ENCODE peak calls at places on chromosomes 4 and X, in six cellular contexts. L, I, Z, P, N and H are unnamed samples. For H3K4me1, the result is how much of the 10 kb centered on the place peaks cover.

GRCh38 chr4:3706565-3707422 is 59.4 kb upstream of the ADRA2C start:
- DNase-seq in L (no peak), I (no peak), Z (no peak), P (no peak), N (no peak), H (no peak)

GRCh38 chr4:179755322-179755721 is 2313.1 kb upstream of the AGA start:
- DNase-seq in L (no peak), I (no peak), Z (no peak), P (no peak), N (no peak), H (no peak)

GRCh38 chr4:140296871-140297570 is 76.4 kb upstream of the SCOC start:
- DNase-seq in L (peak), I (peak), Z (no peak), P (peak), N (no peak), H (no peak)

GRCh38 chr4:113114884-113115283 is 65.4 kb downstream of the ANK2 start:
- DNase-seq in L (no peak), I (no peak), Z (no peak), P (no peak), N (no peak), H (no peak)

GRCh38 chr4:111066887-111067286 is 444.0 kb upstream of the PITX2 start:
- DNase-seq in L (no peak), I (no peak), Z (no peak), P (peak), N (no peak), H (no peak)

GRCh38 chrX:155056877-155057792 is 13.8 kb downstream of the CMC4 start:
- DNase-seq in L (peak), I (peak), Z (peak), P (peak), N (peak), H (peak)

GRCh38 chr4:13169731-13170130 is 314.4 kb downstream of the RAB28 start:
- DNase-seq in L (no peak), I (no peak), Z (no peak), P (no peak), N (no peak), H (no peak)

GRCh38 chrX:1071351-1071750 is 141.1 kb downstream of the CRLF2 start:
- DNase-seq in L (no peak), I (no peak), Z (no peak), P (no peak), N (no peak), H (no peak)

GRCh38 chr4:172489896-172490295 is 676.7 kb downstream of the GALNTL6 start:
- DNase-seq in L (no peak), I (no peak), Z (no peak), P (no peak), N (no peak), H (no peak)

DNA sequence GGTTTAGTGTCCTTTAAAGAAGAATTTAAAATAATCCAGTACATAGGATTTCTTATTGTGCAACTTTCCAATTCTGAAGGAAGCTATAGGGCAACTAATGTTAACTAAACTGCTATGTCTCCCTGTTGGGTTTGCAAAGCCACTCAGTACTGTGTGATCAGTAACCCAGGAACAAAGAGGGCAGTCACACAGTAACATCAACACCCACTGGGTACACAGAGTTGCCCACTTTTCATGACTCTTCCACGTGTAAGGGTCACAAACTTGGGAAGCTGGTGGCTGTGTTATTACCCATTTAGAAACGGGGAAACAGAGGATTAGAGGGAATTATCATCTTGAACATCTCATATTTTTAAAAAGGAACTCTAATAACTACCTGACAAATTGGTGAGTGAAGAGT is 555.0 kb upstream of the DIPK2B start:
- DNase-seq in L (no peak), I (no peak), Z (no peak), P (no peak), N (no peak), H (no peak)
- H3K4me3 ChIP-seq in L (no peak), I (no peak), Z (no peak), P (no peak), N (no peak), H (no peak)

DNA sequence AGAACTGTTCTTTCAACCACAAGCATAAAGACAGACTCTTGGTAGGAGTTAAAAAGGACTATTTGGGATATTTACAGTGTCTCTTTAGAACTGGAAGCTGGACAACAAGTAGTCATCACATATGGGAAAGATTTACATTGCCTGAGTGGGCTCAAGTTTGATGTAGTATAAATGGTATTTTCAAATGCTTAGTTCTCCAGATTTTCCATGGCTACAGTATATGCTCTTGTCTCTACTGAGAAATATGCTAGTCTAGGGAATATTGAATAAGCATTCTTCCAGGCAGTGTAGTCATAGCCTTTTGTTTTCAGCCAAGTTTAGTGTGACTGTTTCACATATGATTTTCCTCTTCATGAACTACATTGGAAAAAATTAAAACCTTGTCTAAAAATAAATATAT is 315.6 kb downstream of the ARHGAP24 start:
- DNase-seq in L (no peak), I (no peak), Z (no peak), P (no peak), N (no peak), H (no peak)
- H3K4me1 ChIP-seq in L (under half), I (under half), Z (under half), P (under half), N (under half), H (under half)

DNA sequence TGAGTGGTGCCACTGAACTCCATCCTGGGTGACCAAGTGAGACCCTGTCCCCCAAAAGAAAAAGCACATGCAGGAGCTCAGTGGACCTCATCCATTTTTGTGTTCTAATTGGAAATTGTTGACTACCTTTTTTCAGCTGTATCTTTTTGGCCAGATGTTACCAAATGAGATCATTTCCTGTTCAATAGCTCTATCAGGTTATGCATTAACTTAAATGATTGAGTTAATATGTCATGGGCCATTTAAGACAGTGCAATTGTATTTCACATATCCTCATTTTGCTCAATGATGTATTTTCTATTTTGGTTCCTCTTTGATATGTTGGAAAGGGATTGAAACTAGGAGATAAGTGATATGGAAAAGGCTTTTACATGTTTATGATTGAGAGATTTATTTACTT is 26.2 kb upstream of the RHOH start:
- DNase-seq in L (no peak), I (no peak), Z (no peak), P (no peak), N (no peak), H (no peak)
- H3K4me3 ChIP-seq in L (no peak), I (no peak), Z (no peak), P (no peak), N (no peak), H (no peak)

GRCh38 chr4:70711599-70711998 is 10.2 kb upstream of the RUFY3 start:
- DNase-seq in L (no peak), I (no peak), Z (no peak), P (no peak), N (no peak), H (no peak)

GRCh38 chr4:70713453-70714026 is 8.2 kb upstream of the RUFY3 start:
- DNase-seq in L (no peak), I (no peak), Z (no peak), P (no peak), N (no peak), H (no peak)

GRCh38 chr4:70714061-70714468 is 7.7 kb upstream of the RUFY3 start:
- DNase-seq in L (no peak), I (no peak), Z (no peak), P (no peak), N (no peak), H (no peak)

GRCh38 chr4:70712150-70712549 is 9.6 kb upstream of the RUFY3 start:
- DNase-seq in L (no peak), I (no peak), Z (no peak), P (no peak), N (no peak), H (no peak)

DNA sequence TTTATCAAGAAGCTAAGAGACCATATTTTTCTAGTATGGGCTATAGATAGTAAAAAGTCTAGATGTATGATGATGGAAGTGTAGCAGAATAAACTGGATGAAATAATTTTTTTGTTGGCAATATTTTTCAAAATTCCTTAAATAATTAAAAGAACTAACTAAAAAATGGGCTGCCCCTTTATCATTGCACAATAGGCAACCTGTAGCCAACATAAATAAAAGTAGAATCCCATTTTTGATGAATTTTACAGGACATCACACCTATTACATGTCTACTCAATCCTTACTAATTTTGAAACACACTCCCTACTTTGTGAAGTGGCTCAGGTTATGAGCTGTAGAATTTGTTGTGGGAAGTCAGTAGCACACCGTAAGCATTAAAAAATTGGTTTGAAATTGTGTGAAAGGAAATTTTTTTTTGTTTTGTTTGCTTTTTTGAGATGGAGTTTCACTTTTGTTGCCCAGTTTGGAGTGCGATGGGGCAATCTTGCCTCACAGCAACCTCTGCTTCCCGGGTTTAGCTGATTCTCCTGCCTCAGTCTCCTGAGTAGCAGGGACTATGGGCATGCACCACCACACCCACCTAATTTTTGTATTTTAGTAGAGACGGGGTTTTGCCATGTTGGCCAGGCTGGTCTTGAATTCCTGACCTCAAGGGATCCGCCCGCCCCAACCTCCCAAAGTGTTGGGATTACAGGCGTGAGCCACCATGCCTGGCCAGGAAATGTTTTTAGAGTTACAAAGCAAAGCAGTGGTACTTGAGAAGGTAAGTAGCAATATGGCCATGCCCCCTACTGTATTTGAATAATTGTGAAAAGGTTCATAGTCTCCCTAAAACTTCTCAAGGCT is 8.9 kb upstream of the RUFY3 start:
- DNase-seq in L (no peak), I (no peak), Z (no peak), P (no peak), N (no peak), H (no peak)
- H3K4me1 ChIP-seq in L (under half), I (under half), Z (under half), P (under half), N (half or more), H (under half)

GRCh38 chrX:69285881-69286545 is 120.8 kb upstream of the PJA1 start:
- DNase-seq in L (peak), I (peak), Z (peak), P (peak), N (peak), H (peak)
- H3K4me3 ChIP-seq in L (peak), I (peak), Z (no peak), P (no peak), N (no peak), H (peak)

DNA sequence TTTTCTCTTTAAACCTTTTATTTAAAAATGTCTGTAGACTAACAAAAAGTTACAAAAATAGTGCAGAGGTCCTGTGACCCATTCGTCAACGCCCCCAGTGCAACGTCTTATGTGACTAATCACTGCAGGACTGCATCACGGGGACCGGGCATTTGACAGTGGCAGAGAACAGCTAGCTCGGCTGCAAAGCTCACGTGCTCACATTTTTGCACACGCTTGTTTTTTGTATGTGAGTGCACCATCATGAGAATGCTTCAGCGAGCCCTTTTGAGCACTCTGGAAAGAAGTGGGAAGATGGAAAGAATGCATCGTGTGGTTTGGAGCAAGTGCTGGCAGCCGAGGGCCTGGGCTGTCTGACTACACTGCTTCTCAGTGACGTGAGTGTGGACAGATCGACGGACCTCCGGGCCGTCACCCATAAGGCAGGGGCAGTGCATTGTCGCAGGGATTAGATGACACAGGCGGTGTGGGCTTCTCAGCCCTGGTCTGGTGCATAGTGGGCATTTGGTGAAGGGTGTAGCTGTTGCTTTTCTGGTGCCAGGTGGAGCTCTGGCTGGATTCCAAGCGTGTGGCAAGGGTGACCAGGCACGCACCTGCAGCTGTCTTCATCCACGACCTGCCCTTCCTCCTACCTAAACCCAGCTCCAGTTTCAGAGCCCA is 17.7 kb downstream of the SPON2 start:
- DNase-seq in L (no peak), I (no peak), Z (peak), P (no peak), N (no peak), H (no peak)
- H3K4me1 ChIP-seq in L (under half), I (under half), Z (under half), P (under half), N (under half), H (under half)